ENCODE peak calls at places on chromosomes 3 and 15, in ten cellular contexts. U is AG08395; H is activated CD4-positive, alpha-beta memory T cell treated with anti-CD3 and anti-CD28 coated beads for 36 hours; R is left kidney; E is kidney glomerular epithelial cell; S is WERI-Rb-1; Z is HFFc6; C is RPMI7951; I is fibroblast of lung; X is GM13977. O is an unnamed sample.

GRCh38 chr3:172107403-172107802 is 68.0 kb downstream of the FNDC3B start:
- DNase-seq in I (no peak), R (no peak), U (peak), C (no peak), Z (no peak), S (no peak), H (peak), X (peak), E (no peak), O (peak)

GRCh38 chr3:197149528-197149927 is 119.9 kb upstream of the MELTF start:
- DNase-seq in I (no peak), X (no peak), R (no peak), U (no peak), H (no peak), Z (no peak), C (no peak), S (no peak), E (no peak), O (no peak)

GRCh38 chr15:101489236-101489632 is 273 bp downstream of the PCSK6 start:
- DNase-seq in E (no peak), Z (no peak), U (no peak), S (peak), C (no peak), R (peak), I (peak), H (peak), X (peak), O (no peak)

GRCh38 chr15:48112242-48112641 is 8.5 kb upstream of the SLC24A5 start:
- DNase-seq in Z (peak), U (no peak), H (peak), I (peak), E (peak), S (peak), C (no peak), R (peak), X (no peak), O (no peak)

GRCh38 chr15:39110336-39110735 is 470.5 kb upstream of the THBS1 start:
- DNase-seq in E (no peak), R (no peak), I (peak), H (no peak), S (no peak), U (peak), X (no peak), C (peak), Z (peak), O (no peak)

GRCh38 chr3:140022061-140022781 is 87.2 kb downstream of the CLSTN2 start:
- DNase-seq in H (no peak), X (no peak), U (no peak), I (peak), R (no peak), E (no peak), C (no peak), Z (no peak), S (no peak), O (no peak)

GRCh38 chr3:33146791-33147445 is 33.1 kb downstream of the CRTAP start:
- DNase-seq in R (peak), E (no peak), Z (no peak), S (no peak), X (no peak), U (no peak), H (no peak), C (peak), I (peak), O (no peak)

GRCh38 chr15:41332788-41333527 is at the start of gene NUSAP1:
- DNase-seq in H (no peak), S (no peak), C (no peak), E (peak), X (peak), U (peak), I (no peak), Z (no peak), R (no peak), O (no peak)

GRCh38 chr3:195876297-195877031 is 31.9 kb downstream of the TNK2 start:
- DNase-seq in H (peak), Z (no peak), E (no peak), I (no peak), S (no peak), U (peak), X (no peak), C (no peak), R (no peak), O (peak)

GRCh38 chr3:100189444-100189964 is 71.3 kb upstream of the TBC1D23 start:
- DNase-seq in Z (no peak), R (no peak), E (no peak), H (no peak), S (no peak), C (no peak), I (no peak), U (no peak), X (no peak), O (no peak)

GRCh38 chr3:41362638-41363559 is 163.6 kb downstream of the CTNNB1 start:
- DNase-seq in S (peak), R (peak), U (peak), I (no peak), Z (peak), E (no peak), C (no peak), X (no peak), H (no peak), O (no peak)

O was measured in activated effector memory CD4-positive, alpha-beta T cell treated with anti-CD3 and anti-CD28 coated beads, Interleukin-2, amount 50 U/mL, for 16 hours.